ENCODE peak calls at places on chromosome 1, in seven cellular contexts. Q is coronary artery, V is HTR-8/SVneo, G is AG08396, Z is HepG2, F is NCI-H2081, Y is choroid plexus epithelial cell. W is an unnamed sample.

GRCh38 chr1:105138445-105138821 is 1388.7 kb downstream of the AMY1C start:
- DNase-seq in Q (no peak), V (no peak), G (no peak), Z (peak; percentile 76), F (peak; percentile 67), Y (no peak), W (no peak)

GRCh38 chr1:97365026-97365425 is 555.8 kb downstream of the DPYD start:
- DNase-seq in Q (no peak), V (no peak), G (no peak), Z (no peak), F (no peak), Y (peak; percentile 25), W (no peak)

GRCh38 chr1:87278791-87279190 is 49.9 kb upstream of the LMO4 start:
- DNase-seq in Q (no peak), V (no peak), G (no peak), Z (no peak), F (no peak), Y (peak; percentile 31), W (no peak)

GRCh38 chr1:38418195-38419030 is 371.8 kb upstream of the POU3F1 start:
- DNase-seq in Q (no peak), V (no peak), G (no peak), Z (no peak), F (no peak), Y (peak; percentile 48), W (no peak)

GRCh38 chr1:43976890-43977289 is 2.1 kb upstream of the B4GALT2 start:
- DNase-seq in Q (no peak), V (no peak), G (no peak), Z (no peak), F (no peak), Y (no peak), W (no peak)

GRCh38 chr1:162912061-162912667 is 51.2 kb upstream of the CCDC190 start:
- DNase-seq in Q (no peak), V (no peak), G (no peak), Z (no peak), F (no peak), Y (no peak), W (no peak)

GRCh38 chr1:31120783-31121180 is 55.3 kb upstream of the PUM1 start:
- DNase-seq in Q (no peak), V (no peak), G (no peak), Z (no peak), F (no peak), Y (no peak), W (no peak)

GRCh38 chr1:116373451-116374339 is 651 bp downstream of the ATP1A1 start:
- DNase-seq in Q (peak; percentile 88), V (no peak), G (peak; percentile 59), Z (no peak), F (peak; percentile 28), Y (peak; percentile 46), W (peak; percentile 71)

GRCh38 chr1:78607334-78607927 is 12.8 kb upstream of the IFI44L start:
- DNase-seq in Q (no peak), V (peak; percentile 10), G (peak; percentile 15), Z (no peak), F (no peak), Y (peak; percentile 67), W (no peak)

GRCh38 chr1:27045973-27046558 is 33.4 kb upstream of the TENT5B start:
- DNase-seq in Q (no peak), V (peak; percentile 63), G (peak; percentile 71), Z (peak; percentile 38), F (peak; percentile 49), Y (peak; percentile 61), W (peak; percentile 39)